ENCODE peak calls at places on chromosomes 12 and 14, in six cellular contexts. Q is tibial artery, P is mammary epithelial cell, T is upper lobe of right lung, F is A549, L is astrocyte. D is an unnamed sample.

GRCh38 chr14:105198588-105198987 is 17.5 kb upstream of the NUDT14 start:
- DNase-seq in Q (no peak), P (no peak), T (no peak), F (no peak), L (no peak), D (no peak)

GRCh38 chr12:110581951-110582285 is 1.2 kb downstream of the PPTC7 start:
- DNase-seq in Q (no peak), P (peak; percentile 44), T (no peak), F (no peak), L (no peak), D (no peak)

GRCh38 chr12:6295187-6295811 is 15.2 kb upstream of the PLEKHG6 start:
- DNase-seq in Q (no peak), P (peak; percentile 93), T (no peak), F (peak; percentile 97), L (peak; percentile 72), D (no peak)

GRCh38 chr14:103533999-103534575 is 5.1 kb downstream of the TRMT61A start:
- DNase-seq in Q (no peak), P (no peak), T (no peak), F (no peak), L (no peak), D (no peak)

GRCh38 chr14:30251557-30252100 is 307.3 kb upstream of the G2E3 start:
- DNase-seq in Q (no peak), P (no peak), T (no peak), F (no peak), L (no peak), D (no peak)

GRCh38 chr14:53042480-53042879 is 91.6 kb upstream of the FERMT2 start:
- DNase-seq in Q (no peak), P (no peak), T (no peak), F (no peak), L (peak; percentile 80), D (no peak)

GRCh38 chr14:89936654-89937185 is 17.8 kb downstream of the EFCAB11 start:
- DNase-seq in Q (no peak), P (no peak), T (no peak), F (no peak), L (no peak), D (no peak)

GRCh38 chr14:22973217-22974032 is 8.9 kb downstream of the AJUBA start:
- DNase-seq in Q (no peak), P (peak; percentile 57), T (no peak), F (peak; percentile 79), L (no peak), D (no peak)

GRCh38 chr12:68240975-68241374 is 12.4 kb downstream of the IL22 start:
- DNase-seq in Q (peak; percentile 27), P (peak; percentile 25), T (peak; percentile 62), F (no peak), L (no peak), D (no peak)

GRCh38 chr12:98295681-98296080 is 219.7 kb upstream of the TMPO start:
- DNase-seq in Q (no peak), P (no peak), T (no peak), F (no peak), L (peak; percentile 61), D (no peak)

GRCh38 chr14:29894030-29894429 is 33.6 kb downstream of the PRKD1 start:
- DNase-seq in Q (no peak), P (no peak), T (no peak), F (no peak), L (no peak), D (no peak)

GRCh38 chr12:2259368-2259767 is 206.6 kb downstream of the CACNA1C start:
- DNase-seq in Q (no peak), P (no peak), T (no peak), F (no peak), L (no peak), D (no peak)

GRCh38 chr12:88453323-88453722 is 126.9 kb downstream of the KITLG start:
- DNase-seq in Q (no peak), P (no peak), T (no peak), F (no peak), L (peak; percentile 36), D (no peak)

GRCh38 chr12:109999983-110000505 is 814 bp downstream of the ANKRD13A start:
- DNase-seq in Q (peak; percentile 31), P (peak; percentile 48), T (no peak), F (no peak), L (peak; percentile 45), D (no peak)

GRCh38 chr12:121806556-121807308 is 2.9 kb downstream of the SETD1B start:
- DNase-seq in Q (no peak), P (peak; percentile 33), T (no peak), F (peak; percentile 51), L (no peak), D (no peak)

GRCh38 chr12:26195250-26195640 is at the start of gene SSPN:
- DNase-seq in Q (peak; percentile 56), P (peak; percentile 4), T (peak; percentile 80), F (peak; percentile 33), L (peak; percentile 68), D (peak; percentile 73)

GRCh38 chr12:98397323-98398105 is 117.9 kb upstream of the TMPO start:
- DNase-seq in Q (peak; percentile 72), P (peak; percentile 64), T (peak; percentile 82), F (peak; percentile 89), L (peak; percentile 42), D (peak; percentile 74)

GRCh38 chr14:71472281-71472960 is 459.8 kb upstream of the RGS6 start:
- DNase-seq in Q (no peak), P (no peak), T (no peak), F (no peak), L (peak; percentile 53), D (no peak)

GRCh38 chr14:73295198-73295796 is 58.0 kb downstream of the PAPLN start:
- DNase-seq in Q (no peak), P (peak; percentile 25), T (no peak), F (peak; percentile 44), L (peak; percentile 17), D (no peak)

GRCh38 chr12:57726151-57726883 is 12.2 kb downstream of the AGAP2 start:
- DNase-seq in Q (peak; percentile 68), P (peak; percentile 73), T (peak; percentile 90), F (peak; percentile 89), L (peak; percentile 50), D (peak; percentile 73)

GRCh38 chr14:47674546-47675238 is 713 bp downstream of the MDGA2 start:
- DNase-seq in Q (no peak), P (no peak), T (peak; percentile 50), F (no peak), L (no peak), D (no peak)

GRCh38 chr12:76033116-76034001 is 1.8 kb upstream of the PHLDA1 start:
- DNase-seq in Q (no peak), P (peak; percentile 20), T (no peak), F (no peak), L (peak; percentile 50), D (no peak)

GRCh38 chr12:128662106-128662505 is 161.7 kb downstream of the SLC15A4 start:
- DNase-seq in Q (no peak), P (no peak), T (no peak), F (no peak), L (no peak), D (no peak)

GRCh38 chr12:31837913-31838312 is 109.1 kb upstream of the AMN1 start:
- DNase-seq in Q (no peak), P (no peak), T (no peak), F (no peak), L (no peak), D (no peak)

GRCh38 chr12:108825205-108825950 is 32.0 kb downstream of the SSH1 start:
- DNase-seq in Q (no peak), P (no peak), T (no peak), F (no peak), L (peak; percentile 74), D (no peak)

GRCh38 chr12:120856980-120857379 is 47.2 kb downstream of the SPPL3 start:
- DNase-seq in Q (no peak), P (peak; percentile 61), T (no peak), F (no peak), L (no peak), D (no peak)

GRCh38 chr14:104091061-104091926 is 5.8 kb downstream of the ASPG start:
- DNase-seq in Q (peak; percentile 17), P (no peak), T (peak; percentile 59), F (no peak), L (no peak), D (peak; percentile 44)

GRCh38 chr14:93032301-93032929 is 83.3 kb downstream of the ITPK1 start:
- DNase-seq in Q (peak; percentile 40), P (no peak), T (no peak), F (peak; percentile 81), L (no peak), D (no peak)

GRCh38 chr14:93035585-93035916 is 80.2 kb downstream of the ITPK1 start:
- DNase-seq in Q (no peak), P (no peak), T (no peak), F (no peak), L (no peak), D (no peak)

GRCh38 chr14:93033039-93033982 is 82.4 kb downstream of the ITPK1 start:
- DNase-seq in Q (no peak), P (no peak), T (no peak), F (no peak), L (no peak), D (no peak)

GRCh38 chr14:93034671-93034994 is 81.1 kb downstream of the ITPK1 start:
- DNase-seq in Q (no peak), P (no peak), T (no peak), F (no peak), L (no peak), D (no peak)

GRCh38 chr14:93033983-93034670 is 81.6 kb downstream of the ITPK1 start:
- DNase-seq in Q (no peak), P (no peak), T (no peak), F (no peak), L (no peak), D (no peak)
- H3K4me1 ChIP-seq in Q (peaks cover 25% of the 10 kb centered on the region), P (peaks cover 56% of the 10 kb centered on the region), T (peaks cover 49% of the 10 kb centered on the region), F (peaks cover 91% of the 10 kb centered on the region), L (peaks cover 23% of the 10 kb centered on the region), D (peaks cover 93% of the 10 kb centered on the region)

GRCh38 chr14:95472819-95473251 is 43.6 kb downstream of the SYNE3 start:
- DNase-seq in Q (no peak), P (no peak), T (no peak), F (no peak), L (no peak), D (no peak)
- H3K27ac ChIP-seq in Q (peak overlapping the region; percentile 47), P (no peak overlapping the region), T (no peak overlapping the region), F (no peak overlapping the region), L (no peak overlapping the region), D (peak overlapping the region; percentile 76)

DNA sequence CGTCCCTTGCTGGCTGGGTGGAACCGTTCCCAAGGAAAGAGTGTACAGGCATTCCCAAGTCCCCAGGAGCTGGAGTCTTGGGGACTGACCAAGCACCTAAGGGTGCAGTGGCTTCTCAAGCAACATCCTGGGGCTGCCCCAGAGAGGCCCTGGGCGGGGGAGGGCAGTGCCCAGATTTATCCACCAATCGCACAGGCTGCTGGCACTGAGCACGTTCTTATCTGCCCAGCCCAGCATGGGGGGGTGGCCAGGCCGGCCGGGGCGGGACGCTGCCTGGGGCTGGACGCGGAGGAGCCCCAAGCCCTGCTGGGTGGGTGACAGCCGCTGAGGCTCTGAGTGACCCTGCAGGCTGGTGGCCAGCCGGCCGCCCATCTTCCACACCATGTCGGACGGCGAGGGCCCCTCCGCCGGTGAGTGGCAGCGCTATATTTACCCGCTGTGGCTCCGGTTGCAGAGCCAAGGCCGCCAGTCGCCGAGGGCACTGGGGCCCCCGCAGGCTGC is 53.4 kb downstream of the CYP46A1 start:
- DNase-seq in Q (peak; percentile 76), P (peak; percentile 44), T (peak; percentile 85), F (peak; percentile 64), L (no peak), D (peak; percentile 68)
- H3K4me3 ChIP-seq in Q (peak overlapping the region; percentile 63), P (no peak overlapping the region), T (peak overlapping the region; percentile 58), F (peak overlapping the region; percentile 45), L (peak overlapping the region; percentile 40), D (peak overlapping the region; percentile 78)

GRCh38 chr14:75636100-75636692 is 24.5 kb downstream of the ERG28 start:
- DNase-seq in Q (no peak), P (no peak), T (no peak), F (no peak), L (peak; percentile 57), D (no peak)
- H3K4me1 ChIP-seq in Q (no peaks in the 10 kb centered on the region), P (no peaks in the 10 kb centered on the region), T (no peaks in the 10 kb centered on the region), F (no peaks in the 10 kb centered on the region), L (peaks cover 3% of the 10 kb centered on the region), D (no peaks in the 10 kb centered on the region)

GRCh38 chr12:95096852-95097251 is 23.4 kb upstream of the NR2C1 start:
- DNase-seq in Q (no peak), P (no peak), T (no peak), F (peak; percentile 51), L (peak; percentile 80), D (no peak)
- H3K27ac ChIP-seq in Q (no peak overlapping the region), P (no peak overlapping the region), T (peak overlapping the region; percentile 1), F (peak overlapping the region; percentile 45), L (no peak overlapping the region), D (peak overlapping the region; percentile 54)

D was measured in left ventricle myocardium inferior.